ENCODE peak calls at places on chromosome 16, in ten cellular contexts. B, F, K, M, I, X, J, T, Z and G are unnamed samples.

GRCh38 chr16:20910781-20911321 is 10.3 kb downstream of the LYRM1 start:
- DNase-seq in X (peak; percentile 80), T (no peak), K (no peak), Z (no peak), J (no peak), M (peak; percentile 99), F (peak; percentile 95), I (peak; percentile 52), B (no peak), G (no peak)

GRCh38 chr16:84829168-84829965 is 9.6 kb downstream of the CRISPLD2 start:
- DNase-seq in I (peak; percentile 98), X (no peak), F (peak; percentile 97), J (peak; percentile 84), T (peak; percentile 42), B (no peak), K (no peak), M (no peak), Z (no peak), G (no peak)

GRCh38 chr16:82280867-82281266 is 110.8 kb upstream of the MPHOSPH6 start:
- DNase-seq in J (no peak), X (no peak), M (no peak), F (no peak), B (no peak), Z (no peak), I (no peak), T (no peak), K (no peak), G (no peak)

GRCh38 chr16:26995522-26995921 is 71.2 kb upstream of the C16orf82 start:
- DNase-seq in K (no peak), X (no peak), F (no peak), M (no peak), B (no peak), T (no peak), I (no peak), J (peak; percentile 11), Z (no peak), G (no peak)

GRCh38 chr16:27679899-27680298 is 130.0 kb downstream of the KATNIP start:
- DNase-seq in K (no peak), T (no peak), F (no peak), X (no peak), J (no peak), Z (no peak), M (no peak), I (no peak), B (no peak), G (no peak)

GRCh38 chr16:81938331-81939163 is 72.7 kb downstream of the SDR42E1 start:
- DNase-seq in F (no peak), B (no peak), J (no peak), X (no peak), Z (no peak), K (no peak), M (no peak), T (no peak), I (no peak), G (peak; percentile 16)

GRCh38 chr16:81600275-81600674 is 155.7 kb downstream of the CMIP start:
- DNase-seq in F (peak; percentile 93), X (no peak), K (no peak), J (no peak), M (peak; percentile 76), Z (no peak), B (no peak), I (peak; percentile 90), T (peak; percentile 35), G (peak; percentile 97)

GRCh38 chr16:65012357-65012756 is 109.5 kb downstream of the CDH11 start:
- DNase-seq in K (no peak), F (peak; percentile 92), M (no peak), I (no peak), J (no peak), B (no peak), Z (no peak), X (no peak), T (no peak), G (no peak)

GRCh38 chr16:54284931-54285413 is 1.6 kb downstream of the IRX3 start:
- DNase-seq in T (peak; percentile 46), M (no peak), F (no peak), B (peak; percentile 62), X (no peak), I (peak; percentile 20), J (no peak), K (no peak), Z (no peak), G (no peak)

GRCh38 chr16:49557070-49557446 is 183.5 kb downstream of the C16orf78 start:
- DNase-seq in I (no peak), K (no peak), B (peak; percentile 96), J (no peak), Z (no peak), X (no peak), T (peak; percentile 91), M (no peak), F (no peak), G (peak; percentile 67)

GRCh38 chr16:75931043-75931442 is 204.8 kb upstream of the CPHXL start:
- DNase-seq in B (no peak), I (no peak), K (no peak), J (no peak), X (no peak), Z (no peak), F (peak; percentile 12), T (no peak), M (no peak), G (no peak)

GRCh38 chr16:57660715-57661463 is 7.2 kb upstream of the ADGRG3 start:
- DNase-seq in X (peak; percentile 8), F (no peak), T (no peak), K (no peak), Z (no peak), I (no peak), M (no peak), B (no peak), J (no peak), G (no peak)

GRCh38 chr16:79097090-79097489 is 503.4 kb downstream of the MAF start:
- DNase-seq in I (no peak), Z (no peak), K (no peak), X (no peak), F (no peak), M (no peak), T (no peak), B (no peak), J (no peak), G (no peak)

GRCh38 chr16:83272843-83273242 is 534.9 kb upstream of the HSBP1 start:
- DNase-seq in T (no peak), M (no peak), Z (no peak), J (no peak), X (no peak), B (no peak), F (no peak), I (no peak), K (no peak), G (no peak)

GRCh38 chr16:49003992-49004391 is 277.6 kb downstream of the CBLN1 start:
- DNase-seq in B (no peak), Z (no peak), K (no peak), X (no peak), T (no peak), J (peak; percentile 59), I (no peak), F (no peak), M (no peak), G (no peak)

GRCh38 chr16:85557083-85557975 is 55.8 kb upstream of the GSE1 start:
- DNase-seq in T (peak; percentile 40), M (no peak), J (no peak), X (peak; percentile 58), K (no peak), F (peak; percentile 44), Z (no peak), B (peak; percentile 81), I (peak; percentile 51), G (no peak)

GRCh38 chr16:27383511-27384243 is 18.3 kb upstream of the IL21R start:
- DNase-seq in B (no peak), I (no peak), X (peak; percentile 85), M (no peak), T (no peak), J (no peak), K (no peak), F (no peak), Z (no peak), G (peak; percentile 28)

GRCh38 chr16:89711601-89712475 is 8.9 kb downstream of the VPS9D1 start:
- DNase-seq in I (no peak), T (peak; percentile 65), J (no peak), M (peak; percentile 44), B (peak; percentile 98), X (peak; percentile 87), Z (peak; percentile 74), F (peak; percentile 66), K (peak; percentile 59), G (peak; percentile 82)

GRCh38 chr16:80174416-80174815 is 366.4 kb upstream of the DYNLRB2 start:
- DNase-seq in X (no peak), F (peak; percentile 94), K (no peak), J (no peak), T (no peak), M (no peak), Z (no peak), B (no peak), I (peak; percentile 64), G (no peak)

GRCh38 chr16:88539261-88539651 is 30.9 kb upstream of the ZC3H18 start:
- DNase-seq in Z (no peak), T (no peak), B (peak; percentile 69), K (no peak), I (no peak), M (no peak), X (no peak), F (no peak), J (no peak), G (no peak)

GRCh38 chr16:22638393-22639206 is 127.9 kb downstream of the NPIPB5 start:
- DNase-seq in F (peak; percentile 69), J (no peak), X (no peak), T (no peak), B (no peak), M (peak; percentile 91), K (no peak), I (no peak), Z (no peak), G (peak; percentile 32)

GRCh38 chr16:83653785-83654184 is 154.0 kb upstream of the HSBP1 start:
- DNase-seq in X (no peak), K (no peak), B (no peak), T (no peak), M (no peak), I (no peak), J (no peak), Z (no peak), F (peak; percentile 73), G (no peak)

GRCh38 chr16:57889960-57890751 is 80.8 kb downstream of the CNGB1 start:
- DNase-seq in J (no peak), I (no peak), F (peak; percentile 45), X (peak; percentile 5), K (no peak), T (no peak), Z (no peak), M (no peak), B (no peak), G (no peak)

GRCh38 chr16:28863929-28864886 is 565 bp downstream of the SH2B1 start:
- DNase-seq in F (peak; percentile 59), B (no peak), M (no peak), T (peak; percentile 39), X (no peak), J (no peak), K (no peak), Z (no peak), I (peak; percentile 28), G (no peak)

GRCh38 chr16:57593021-57593420 is 35.4 kb upstream of the ADGRG1 start:
- DNase-seq in J (no peak), B (no peak), X (no peak), M (no peak), T (no peak), I (no peak), Z (no peak), F (no peak), K (no peak), G (peak; percentile 32)

GRCh38 chr16:79885320-79885719 is 284.8 kb upstream of the MAF start:
- DNase-seq in F (no peak), M (no peak), X (no peak), J (no peak), K (no peak), B (no peak), T (no peak), I (no peak), Z (no peak), G (peak; percentile 73)

GRCh38 chr16:81366316-81366932 is 51.7 kb downstream of the GAN start:
- DNase-seq in T (peak; percentile 60), M (no peak), I (peak; percentile 60), Z (no peak), J (no peak), K (no peak), B (peak; percentile 56), X (peak; percentile 73), F (peak; percentile 64), G (no peak)

GRCh38 chr16:30068750-30069574 is 3.4 kb downstream of the ALDOA start:
- DNase-seq in F (peak; percentile 35), J (no peak), X (peak; percentile 43), K (peak; percentile 50), M (no peak), I (peak; percentile 64), Z (no peak), B (no peak), T (peak; percentile 39), G (no peak)